ENCODE peak calls at places on chromosomes 1 and 21, in eight cellular contexts. M, A, V, U, Y, G, Z and C are unnamed samples.

GRCh38 chr1:1997561-1997960 is 6.0 kb downstream of the CFAP74 start:
- DNase-seq in A (no peak), V (no peak), Y (no peak), M (no peak), U (no peak), Z (no peak), G (no peak), C (no peak)

GRCh38 chr1:8706995-8707396 is 110.4 kb downstream of the RERE start:
- DNase-seq in M (peak; percentile 19), Y (no peak), U (no peak), Z (no peak), A (peak; percentile 30), V (peak; percentile 36), G (no peak), C (no peak)

GRCh38 chr1:5244631-5245285 is 590.3 kb downstream of the AJAP1 start:
- DNase-seq in A (no peak), Y (no peak), M (no peak), V (no peak), G (no peak), U (no peak), Z (no peak), C (no peak)

GRCh38 chr1:14366361-14367018 is 232.0 kb upstream of the KAZN start:
- DNase-seq in A (no peak), M (peak; percentile 14), V (peak; percentile 60), Y (no peak), U (peak; percentile 69), Z (no peak), G (no peak), C (no peak)

GRCh38 chr1:222994506-222995229 is 148.4 kb downstream of the TLR5 start:
- DNase-seq in Z (no peak), G (no peak), V (peak; percentile 22), Y (peak; percentile 85), M (peak; percentile 74), U (peak; percentile 72), A (no peak), C (no peak)

GRCh38 chr1:107464827-107465226 is 324.0 kb downstream of the NTNG1 start:
- DNase-seq in M (no peak), A (peak; percentile 15), Y (peak; percentile 13), G (no peak), Z (no peak), V (peak; percentile 27), U (no peak), C (no peak)

GRCh38 chr1:62687421-62687902 is 724 bp downstream of the DOCK7 start:
- DNase-seq in Z (peak; percentile 41), A (peak; percentile 40), M (peak; percentile 49), V (peak; percentile 81), Y (peak; percentile 42), G (no peak), U (peak; percentile 56), C (no peak)

GRCh38 chr1:235275223-235275622 is 52.8 kb downstream of the ARID4B start:
- DNase-seq in A (no peak), M (no peak), G (no peak), Z (no peak), V (no peak), U (no peak), Y (no peak), C (no peak)

GRCh38 chr1:64536217-64536835 is 66.4 kb downstream of the CACHD1 start:
- DNase-seq in A (no peak), V (no peak), U (no peak), Y (peak; percentile 65), Z (no peak), M (no peak), G (no peak), C (no peak)

GRCh38 chr1:58584082-58584895 is 7.2 kb upstream of the TACSTD2 start:
- DNase-seq in Z (peak; percentile 76), M (peak; percentile 96), A (peak; percentile 66), G (no peak), Y (peak; percentile 94), V (no peak), U (peak; percentile 96), C (no peak)

GRCh38 chr1:47578026-47578861 is 140.4 kb downstream of the FOXD2 start:
- DNase-seq in G (no peak), Y (peak; percentile 18), M (peak; percentile 15), Z (peak; percentile 66), V (no peak), A (no peak), U (no peak), C (no peak)

GRCh38 chr1:156744786-156745419 is 4.0 kb upstream of the MRPL24 start:
- DNase-seq in A (no peak), Y (no peak), U (no peak), Z (no peak), G (no peak), M (no peak), V (no peak), C (peak; percentile 63)

GRCh38 chr1:156748670-156749428 is 2.6 kb downstream of the HDGF start:
- DNase-seq in M (peak; percentile 70), Z (peak; percentile 78), V (no peak), Y (peak; percentile 77), U (peak; percentile 80), G (no peak), A (peak; percentile 71), C (peak; percentile 50)

GRCh38 chr1:156747737-156748669 is 3.5 kb downstream of the HDGF start:
- DNase-seq in Y (no peak), U (peak; percentile 80), M (no peak), V (peak; percentile 33), Z (no peak), A (no peak), G (no peak), C (peak; percentile 36)

GRCh38 chr1:156746381-156746715 is 5.1 kb downstream of the HDGF start:
- DNase-seq in A (no peak), V (no peak), Y (no peak), U (no peak), Z (no peak), G (no peak), M (no peak), C (no peak)

DNA sequence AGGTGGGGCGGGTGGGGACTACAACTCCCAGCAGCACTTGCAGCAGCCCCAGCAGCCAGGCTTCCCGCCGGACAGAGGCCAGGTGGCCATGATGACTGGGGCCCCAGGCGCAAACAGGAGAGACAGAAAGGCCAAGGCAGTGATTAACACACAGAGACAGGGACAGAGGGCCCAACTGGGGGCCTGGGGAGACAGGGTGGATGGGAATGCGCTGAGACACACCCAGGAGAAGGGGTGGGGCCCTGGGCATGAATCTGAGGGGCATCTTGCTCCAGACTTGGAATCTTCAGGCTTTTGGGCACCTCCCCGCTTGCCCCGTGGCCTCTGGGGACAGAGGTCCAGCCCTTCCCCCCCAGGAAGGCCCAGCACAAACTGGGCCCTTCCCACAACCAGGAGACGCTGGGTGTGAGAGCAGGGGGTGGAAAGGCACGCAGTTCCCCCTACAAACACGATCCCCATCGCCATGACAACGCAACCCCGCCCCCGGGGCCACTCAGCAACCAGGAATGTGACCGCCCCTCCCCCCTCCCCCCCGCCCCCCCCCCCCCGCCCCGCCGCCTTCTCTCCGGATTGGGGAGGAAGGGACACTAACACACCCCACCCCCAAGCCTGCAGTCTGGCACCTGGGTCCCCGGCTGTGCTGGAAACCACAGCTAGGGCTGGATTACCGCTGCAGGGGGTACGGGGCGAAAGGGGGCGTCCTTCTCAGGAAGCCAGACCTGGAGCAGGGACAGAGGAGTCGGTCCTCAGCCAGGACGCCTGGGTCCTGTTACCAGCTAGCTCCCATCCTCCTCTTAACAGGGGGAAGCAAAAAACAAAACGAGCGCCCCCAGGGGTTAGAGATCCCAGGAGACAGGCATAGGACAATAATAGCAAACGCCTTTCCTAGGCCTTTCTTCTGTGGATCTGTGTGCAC is 4.5 kb downstream of the HDGF start:
- DNase-seq in Z (peak; percentile 98), A (peak; percentile 95), V (peak; percentile 94), U (peak; percentile 98), Y (peak; percentile 93), M (peak; percentile 95), G (peak; percentile 90), C (peak; percentile 97)
- TF ChIP-seq CTCF in Z (no peak), A (peak; percentile 47), V (peak; percentile 55), U (peak; percentile 20), Y (peak; percentile 56), M (no peak), G (no peak), C (peak; percentile 53)

DNA sequence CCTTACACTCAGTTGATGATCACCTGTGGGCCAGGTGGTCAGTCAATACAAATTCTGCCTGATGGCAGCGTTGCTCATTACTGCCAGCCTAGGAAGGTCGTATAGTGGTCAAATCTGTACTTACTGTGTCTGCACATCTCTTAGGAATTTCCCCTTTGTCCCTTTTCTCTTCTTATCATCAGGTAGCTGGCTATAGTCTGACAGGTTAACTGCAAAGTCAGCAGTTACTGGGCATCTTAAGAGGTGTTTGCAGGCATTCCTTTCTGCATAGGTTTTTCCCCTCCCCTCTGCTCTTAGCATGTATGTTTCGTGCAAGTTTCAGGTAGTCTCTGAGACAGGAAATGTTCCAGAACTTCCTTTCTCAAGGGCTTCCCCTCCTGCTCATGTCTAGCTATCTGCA is 298.7 kb downstream of the LRRIQ3 start:
- DNase-seq in A (no peak), U (no peak), M (no peak), V (no peak), Z (no peak), Y (no peak), G (no peak), C (no peak)
- TF ChIP-seq CTCF in A (no peak), U (no peak), M (no peak), V (no peak), Z (no peak), Y (no peak), G (no peak), C (no peak)

DNA sequence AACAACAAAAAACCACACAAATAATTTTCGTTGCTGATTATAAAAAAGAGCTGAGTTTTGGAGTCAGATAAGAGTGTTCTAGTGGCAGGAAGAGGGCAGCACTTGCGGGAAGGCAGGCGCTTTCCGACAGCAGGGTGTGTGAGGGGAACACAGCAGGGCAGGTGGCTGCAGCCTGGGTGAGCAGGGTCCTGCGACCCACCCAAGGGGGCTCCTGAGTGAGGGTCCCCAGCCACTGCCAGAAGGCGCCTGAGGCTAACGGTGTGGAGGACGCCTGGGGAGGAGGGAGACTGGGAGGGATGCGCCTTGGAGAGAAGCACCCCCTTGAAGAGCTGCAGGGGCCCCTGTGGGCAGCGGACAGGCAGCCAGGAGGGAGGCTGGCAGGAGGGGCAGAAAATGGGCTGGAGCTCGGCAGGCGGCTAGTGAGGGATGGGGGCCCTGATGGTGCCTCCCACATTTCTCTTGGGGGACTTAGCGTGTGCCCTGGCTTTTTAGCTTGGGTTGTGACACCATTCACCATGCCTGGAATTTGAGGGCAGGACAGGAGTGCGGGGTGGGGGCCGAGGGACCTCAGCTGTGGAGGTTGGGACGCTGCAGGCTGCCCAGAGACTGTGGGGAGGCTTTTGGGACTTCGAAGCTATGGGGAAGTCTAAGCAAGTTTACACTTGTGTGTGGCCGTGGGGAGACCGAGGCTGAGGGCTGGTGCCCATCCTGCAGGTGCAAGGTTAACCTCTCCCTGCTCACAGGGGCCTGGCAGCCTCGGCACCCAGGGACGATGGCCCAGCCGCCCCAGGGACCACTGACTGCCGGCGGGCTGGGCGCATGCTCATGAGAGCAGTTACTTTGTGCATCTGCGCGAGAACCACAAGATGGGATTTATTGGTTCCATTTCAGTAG is 111.4 kb downstream of the SIK1 start:
- DNase-seq in Y (no peak), Z (no peak), V (no peak), U (peak; percentile 11), A (no peak), G (no peak), M (no peak), C (no peak)
- TF ChIP-seq CTCF in Y (peak; percentile 48), Z (no peak), V (no peak), U (no peak), A (no peak), G (no peak), M (no peak), C (peak; percentile 53)

DNA sequence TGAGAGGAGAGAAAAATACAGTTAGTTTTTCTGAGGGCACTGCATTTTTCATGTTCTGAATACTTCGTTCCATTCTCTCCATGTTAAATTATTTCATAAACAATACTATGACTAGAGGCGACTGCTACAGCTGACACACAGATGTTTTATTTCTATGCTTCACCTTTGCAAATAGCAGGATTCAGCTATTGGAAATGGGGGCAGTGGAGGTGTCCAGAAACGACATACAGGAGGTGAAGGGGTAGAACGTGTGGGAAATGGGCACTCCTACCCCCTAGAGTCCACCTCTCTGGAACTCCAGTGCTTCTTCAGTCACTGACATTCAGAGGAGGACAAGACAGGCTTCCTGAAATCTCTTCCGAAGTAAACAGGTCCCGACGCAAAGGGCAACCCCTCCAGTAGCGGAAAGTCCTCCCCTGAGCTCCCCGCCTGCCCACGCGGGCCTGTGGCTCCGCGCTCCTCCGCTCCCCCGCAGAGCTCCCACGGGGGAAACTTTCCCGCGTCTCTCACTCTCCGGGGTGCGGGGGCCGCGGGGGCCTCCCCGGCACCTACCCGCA is 481 bp downstream of the DPYD start:
- DNase-seq in U (peak; percentile 51), A (peak; percentile 34), V (peak; percentile 44), Y (peak; percentile 37), Z (no peak), G (no peak), M (peak; percentile 44), C (peak; percentile 65)
- TF ChIP-seq CTCF in U (no peak), A (no peak), V (no peak), Y (no peak), Z (no peak), G (no peak), M (no peak), C (no peak)